ENCODE peak calls at places on chromosomes 5 and 9, in four cellular contexts. S, K, X and F are unnamed samples.

GRCh38 chr5:72693001-72693442 is 123.4 kb upstream of the TNPO1 start:
- DNase-seq in K (no peak), S (peak; percentile 50), X (no peak), F (no peak)

GRCh38 chr5:62488531-62488930 is 76.0 kb downstream of the IPO11 start:
- DNase-seq in X (no peak), S (no peak), K (no peak), F (no peak)

GRCh38 chr5:73733219-73733618 is 107.2 kb downstream of the ARHGEF28 start:
- DNase-seq in K (no peak), X (no peak), S (peak; percentile 49), F (no peak)

GRCh38 chr9:98484218-98484617 is 224.5 kb downstream of the GABBR2 start:
- DNase-seq in X (no peak), S (no peak), K (no peak), F (no peak)

GRCh38 chr5:112529525-112529924 is 110.4 kb upstream of the EPB41L4A start:
- DNase-seq in X (no peak), K (peak; percentile 41), S (peak; percentile 4), F (peak; percentile 6)

GRCh38 chr5:82470185-82470584 is 192.0 kb upstream of the RPS23 start:
- DNase-seq in K (peak; percentile 35), S (no peak), X (no peak), F (no peak)

GRCh38 chr9:107539427-107540154 is 50.0 kb upstream of the KLF4 start:
- DNase-seq in X (no peak), K (no peak), S (no peak), F (no peak)

GRCh38 chr9:94167055-94167346 is 82.7 kb downstream of the PTPDC1 start:
- DNase-seq in K (no peak), X (no peak), S (no peak), F (peak; percentile 79)

GRCh38 chr5:88203977-88204735 is 64.5 kb downstream of the TMEM161B start:
- DNase-seq in S (no peak), K (no peak), X (no peak), F (no peak)

GRCh38 chr5:16508730-16509531 is 43.3 kb upstream of the ZNF622 start:
- DNase-seq in S (no peak), X (no peak), K (peak; percentile 43), F (no peak)

GRCh38 chr9:85404911-85405580 is 336.7 kb downstream of the AGTPBP1 start:
- DNase-seq in S (no peak), K (no peak), X (no peak), F (no peak)

GRCh38 chr9:116274293-116274692 is 120.7 kb downstream of the PAPPA start:
- DNase-seq in S (no peak), K (no peak), X (no peak), F (no peak)

GRCh38 chr5:44993286-44993685 is 184.5 kb downstream of the MRPS30 start:
- DNase-seq in K (no peak), S (no peak), X (no peak), F (no peak)

GRCh38 chr9:109001275-109001676 is 12.0 kb downstream of the CTNNAL1 start:
- DNase-seq in S (no peak), X (no peak), K (no peak), F (peak; percentile 47)

GRCh38 chr9:96884443-96884842 is 30.1 kb upstream of the ZNF782 start:
- DNase-seq in X (no peak), K (peak; percentile 55), S (no peak), F (peak; percentile 59)

GRCh38 chr9:135336722-135337490 is 142.7 kb upstream of the PPP1R26 start:
- DNase-seq in K (no peak), X (no peak), S (no peak), F (no peak)

GRCh38 chr5:96427823-96428222 is 5.2 kb downstream of the PCSK1 start:
- DNase-seq in S (no peak), K (no peak), X (no peak), F (no peak)

GRCh38 chr9:134951461-134951860 is 33.7 kb upstream of the FCN1 start:
- DNase-seq in X (no peak), K (no peak), S (no peak), F (no peak)

GRCh38 chr5:17816947-17817346 is 182.7 kb downstream of the TAF11L14 start:
- DNase-seq in K (no peak), S (no peak), X (no peak), F (no peak)

GRCh38 chr5:33726422-33727165 is 165.2 kb downstream of the ADAMTS12 start:
- DNase-seq in K (no peak), X (no peak), S (no peak), F (no peak)

GRCh38 chr5:148033138-148033537 is 30.6 kb upstream of the SPINK5 start:
- DNase-seq in K (no peak), X (no peak), S (no peak), F (no peak)

GRCh38 chr9:137041134-137041533 is 4.8 kb downstream of the NPDC1 start:
- DNase-seq in X (no peak), K (no peak), S (no peak), F (no peak)

GRCh38 chr9:10026585-10026984 is 586.2 kb downstream of the PTPRD start:
- DNase-seq in S (no peak), K (no peak), X (no peak), F (no peak)

GRCh38 chr9:88993871-88994819 is 2.9 kb downstream of the S1PR3 start:
- DNase-seq in K (no peak), S (no peak), X (no peak), F (no peak)

GRCh38 chr9:89802809-89803355 is 198.1 kb downstream of the GADD45G start:
- DNase-seq in S (peak; percentile 45), X (no peak), K (no peak), F (no peak)

GRCh38 chr5:143151056-143151455 is 252.4 kb downstream of the NR3C1 start:
- DNase-seq in S (no peak), K (no peak), X (no peak), F (no peak)

GRCh38 chr5:153670081-153670480 is 179.6 kb downstream of the GRIA1 start:
- DNase-seq in K (no peak), X (no peak), S (no peak), F (no peak)

GRCh38 chr9:70504814-70505213 is 90.4 kb upstream of the KLF9 start:
- DNase-seq in K (no peak), S (no peak), X (no peak), F (no peak)

GRCh38 chr5:135339189-135339588 is 59.8 kb downstream of the MACROH2A1 start:
- DNase-seq in S (no peak), X (no peak), K (no peak), F (no peak)

GRCh38 chr9:134167530-134167931 is 3.2 kb upstream of the RNU6ATAC start:
- DNase-seq in S (no peak), X (no peak), K (no peak), F (no peak)

GRCh38 chr9:115766495-115766894 is 387.1 kb upstream of the PAPPA start:
- DNase-seq in X (no peak), K (no peak), S (no peak), F (no peak)

GRCh38 chr9:131732636-131733340 is 7.1 kb downstream of the RAPGEF1 start:
- DNase-seq in K (no peak), X (no peak), S (no peak), F (no peak)

GRCh38 chr5:169547508-169547907 is 36.1 kb upstream of the SPDL1 start:
- DNase-seq in S (no peak), K (no peak), X (no peak), F (no peak)

GRCh38 chr5:178203670-178204204 is 596 bp upstream of the HNRNPAB start:
- DNase-seq in K (peak; percentile 37), X (no peak), S (no peak), F (no peak)

GRCh38 chr9:126985870-126986498 is 71.4 kb downstream of the RALGPS1 start:
- DNase-seq in X (peak; percentile 92), S (no peak), K (peak; percentile 22), F (peak; percentile 5)

DNA sequence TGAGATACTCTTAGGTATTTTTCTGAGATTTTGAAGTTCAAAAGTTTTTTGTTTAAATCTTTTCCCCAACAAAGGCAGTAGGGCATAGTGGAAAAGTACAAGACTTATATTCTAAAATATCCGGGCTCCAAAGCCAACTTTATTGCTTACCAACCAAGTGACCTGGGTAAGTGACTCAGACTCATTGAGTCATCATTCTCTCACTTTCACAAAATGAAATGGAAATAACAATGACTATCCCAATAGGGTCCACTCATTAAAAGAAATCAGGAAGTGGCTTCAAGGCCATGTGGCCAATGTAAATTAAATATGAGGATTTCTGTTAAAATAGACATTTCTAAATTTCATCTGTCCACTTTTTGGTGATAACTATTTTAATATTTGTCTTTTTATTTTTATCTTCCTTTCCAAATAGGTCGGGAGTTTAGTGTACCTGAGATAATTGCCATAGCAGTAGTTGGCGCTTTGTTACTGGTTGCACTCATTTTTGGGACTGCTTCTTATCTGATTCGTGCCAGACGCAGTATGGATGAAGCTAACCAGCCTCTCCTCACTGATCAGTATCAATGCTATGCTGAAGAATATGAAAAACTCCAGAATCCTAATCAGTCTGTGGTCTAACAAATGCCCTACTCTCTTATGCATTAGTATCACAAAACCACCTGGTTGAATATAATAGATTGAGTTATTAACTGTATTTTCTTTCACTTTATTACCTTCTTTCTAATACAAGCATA is 15.5 kb downstream of the TYRP1 start:
- DNase-seq in K (no peak), X (no peak), S (no peak), F (peak; percentile 1)
- TF ChIP-seq YY1 in K (no peak), X (no peak), S (no peak), F (no peak)

GRCh38 chr5:176845392-176845713 is 35.0 kb downstream of the UNC5A start:
- DNase-seq in K (no peak), X (no peak), S (no peak), F (no peak)
- TF ChIP-seq MXI1 in K (no peak), X (no peak), S (no peak), F (no peak)

GRCh38 chr5:91635950-91636349 is 252.8 kb upstream of the ARRDC3 start:
- DNase-seq in S (no peak), K (no peak), X (no peak), F (no peak)

GRCh38 chr5:91636351-91636750 is 253.2 kb upstream of the ARRDC3 start:
- DNase-seq in S (no peak), K (no peak), X (no peak), F (no peak)

GRCh38 chr5:91638010-91638409 is 254.9 kb upstream of the ARRDC3 start:
- DNase-seq in S (no peak), K (no peak), X (no peak), F (no peak)

DNA sequence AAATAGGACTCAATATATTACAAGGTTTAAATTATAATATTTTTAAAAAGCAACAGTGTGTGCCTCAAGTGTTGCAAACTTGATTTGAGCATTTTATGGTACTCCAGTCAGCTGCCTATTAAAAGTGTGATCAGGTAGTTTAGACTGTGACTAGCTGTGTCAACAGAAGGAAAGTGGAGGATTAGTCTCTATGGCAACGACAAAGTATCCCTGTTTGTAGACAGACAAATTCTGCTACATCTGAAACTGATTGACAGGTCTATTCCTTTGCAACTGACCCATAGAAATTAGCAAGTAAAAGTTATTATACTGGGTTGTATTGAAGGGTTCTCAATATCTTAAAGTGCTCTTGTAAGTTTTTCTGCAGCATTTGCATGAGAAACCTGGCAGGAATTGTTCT is 249.8 kb upstream of the ARRDC3 start:
- DNase-seq in X (no peak), K (no peak), S (no peak), F (peak; percentile 3)
- TF ChIP-seq YY1 in X (no peak), K (no peak), S (no peak), F (no peak)

DNA sequence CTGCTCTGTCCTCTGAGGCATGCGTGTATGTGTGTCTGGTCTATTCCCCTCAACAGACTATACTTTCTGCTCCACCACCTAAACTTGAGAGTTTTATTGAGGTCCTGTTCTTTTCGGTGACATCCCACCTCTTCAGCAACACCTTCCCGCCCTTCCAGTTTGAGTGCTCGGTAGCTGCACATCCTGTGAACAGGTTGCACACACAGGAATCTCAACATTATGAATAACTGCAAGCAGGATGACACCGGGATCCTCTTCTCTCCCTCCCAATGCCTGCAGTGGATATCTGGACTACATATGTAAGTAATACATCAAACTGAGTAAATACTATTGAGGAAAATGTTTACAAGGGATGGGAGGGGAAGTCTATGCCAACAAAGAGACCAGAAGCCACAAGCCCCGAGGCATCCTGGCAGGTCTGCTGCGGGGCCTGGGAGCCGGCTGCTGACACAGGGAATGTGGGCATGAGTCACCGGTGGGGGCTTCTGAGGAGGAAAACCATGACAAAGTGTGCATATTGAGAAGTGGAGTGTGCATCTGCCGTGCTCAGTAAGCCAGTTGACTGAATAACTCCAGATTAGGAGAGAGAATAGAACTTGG is 8.6 kb upstream of the ANKRD33B start:
- DNase-seq in K (no peak), S (peak; percentile 53), X (no peak), F (no peak)
- TF ChIP-seq MXI1 in K (no peak), S (no peak), X (no peak), F (no peak)